ENCODE peak calls at places on chromosome 1, in nine cellular contexts. U is NAMALWA, X is NCI-H1092 treated with DMSO at 0.1 percent for 48 hours, V is ACHN, Q is activated T-helper 1 cell treated with Interleukin-2 at 50 U/mL for 16 hours, Z is AG20443, E is left colon, F is fibroblast of lung, N is choroid plexus epithelial cell. J is an unnamed sample.

GRCh38 chr1:225809842-225810578 is at the start of gene EPHX1:
- DNase-seq in F (peak; percentile 85), Q (peak; percentile 44), E (peak; percentile 90), N (peak; percentile 89), U (peak; percentile 34), X (peak; percentile 87), Z (peak; percentile 98), V (peak; percentile 92), J (peak; percentile 60)

GRCh38 chr1:182143825-182144661 is 82.5 kb upstream of the ZNF648 start:
- DNase-seq in X (peak; percentile 55), V (no peak), Q (no peak), N (peak; percentile 60), Z (peak; percentile 80), F (peak; percentile 72), U (no peak), E (peak; percentile 83), J (no peak)

GRCh38 chr1:143735764-143736461 is 235.9 kb downstream of the FAM72C start:
- DNase-seq in Z (no peak), Q (no peak), N (no peak), U (no peak), E (no peak), V (peak; percentile 63), X (no peak), F (no peak), J (no peak)

GRCh38 chr1:29883986-29884385 is 647.7 kb downstream of the PTPRU start:
- DNase-seq in Q (no peak), V (no peak), F (no peak), N (no peak), X (no peak), E (no peak), U (no peak), Z (no peak), J (no peak)

GRCh38 chr1:54887665-54888071 is 673 bp upstream of the DHCR24 start:
- DNase-seq in U (no peak), N (no peak), E (no peak), Z (peak; percentile 59), X (peak; percentile 26), F (no peak), V (peak; percentile 62), Q (no peak), J (no peak)

GRCh38 chr1:245663841-245664240 is 509.1 kb downstream of the KIF26B start:
- DNase-seq in F (no peak), E (no peak), Q (no peak), X (no peak), N (no peak), U (no peak), V (no peak), Z (no peak), J (no peak)

GRCh38 chr1:79304131-79304530 is 297.6 kb upstream of the ADGRL4 start:
- DNase-seq in V (no peak), N (peak; percentile 14), E (no peak), X (no peak), Q (no peak), Z (peak; percentile 9), U (no peak), F (no peak), J (no peak)

GRCh38 chr1:149849947-149850360 is 49.4 kb upstream of the BOLA1 start:
- DNase-seq in F (peak; percentile 14), X (no peak), V (no peak), Q (no peak), E (no peak), N (peak; percentile 18), U (peak; percentile 82), Z (no peak), J (no peak)

GRCh38 chr1:240232548-240232947 is 140.9 kb downstream of the FMN2 start:
- DNase-seq in F (peak; percentile 75), X (no peak), N (no peak), Q (no peak), V (no peak), E (no peak), U (no peak), Z (peak; percentile 32), J (no peak)

GRCh38 chr1:179817789-179818188 is 59.8 kb downstream of the TOR1AIP2 start:
- DNase-seq in X (no peak), U (no peak), E (no peak), N (peak; percentile 47), Z (peak; percentile 84), F (peak; percentile 27), Q (no peak), V (no peak), J (no peak)

GRCh38 chr1:24925082-24925779 is 4.8 kb downstream of the RUNX3 start:
- DNase-seq in F (no peak), U (no peak), E (no peak), X (no peak), Q (peak; percentile 73), V (no peak), N (no peak), Z (no peak), J (peak; percentile 72)

GRCh38 chr1:17239420-17239819 is 9.5 kb upstream of the PADI3 start:
- DNase-seq in X (peak; percentile 72), Q (no peak), Z (peak; percentile 91), F (peak; percentile 97), E (no peak), V (peak; percentile 87), U (peak; percentile 88), N (peak; percentile 98), J (no peak)

GRCh38 chr1:215267495-215267894 is 185.0 kb downstream of the KCNK2 start:
- DNase-seq in F (no peak), E (no peak), Q (no peak), U (no peak), N (peak; percentile 2), Z (no peak), X (no peak), V (no peak), J (no peak)

GRCh38 chr1:20227704-20228103 is 41.4 kb upstream of the PLA2G2C start:
- DNase-seq in Z (no peak), Q (no peak), N (no peak), X (no peak), V (no peak), E (no peak), U (no peak), F (no peak), J (no peak)

GRCh38 chr1:161487483-161487827 is 17.8 kb upstream of the FCGR2A start:
- DNase-seq in N (peak; percentile 78), Q (no peak), X (no peak), V (peak; percentile 32), Z (peak; percentile 37), U (no peak), E (no peak), F (peak; percentile 39), J (no peak)

J was measured in CD4-positive, alpha-beta T cell.